ENCODE peak calls at places on chromosomes 5 and 9, in ten cellular contexts. T is CD8-positive, alpha-beta memory T cell; B is CD4-positive, alpha-beta T cell; F is AG04450; Z is hepatocyte; P is Peyer's patch; X is cardiac muscle cell; N is right lobe of liver; I is coronary artery; S is tibial artery. J is an unnamed sample.

GRCh38 chr9:111527347-111527746 is 2.4 kb downstream of the ZNF483 start:
- DNase-seq in T (no peak), B (no peak), F (no peak), Z (no peak), P (no peak), X (no peak), N (no peak), I (no peak), S (no peak), J (no peak)

GRCh38 chr9:32579706-32580331 is 6.9 kb upstream of the NDUFB6 start:
- DNase-seq in T (peak), B (peak), F (peak), Z (peak), P (peak), X (peak), N (peak), I (no peak), S (peak), J (peak)

GRCh38 chr5:116572375-116573278 is 2.0 kb downstream of the SEMA6A start:
- DNase-seq in T (no peak), B (no peak), F (no peak), Z (peak), P (peak), X (peak), N (peak), I (no peak), S (peak), J (no peak)

GRCh38 chr5:66469684-66470083 is 126.5 kb upstream of the MAST4 start:
- DNase-seq in T (no peak), B (no peak), F (no peak), Z (no peak), P (no peak), X (no peak), N (no peak), I (no peak), S (no peak), J (no peak)

GRCh38 chr9:127903557-127904475 is 4.4 kb upstream of the ST6GALNAC6 start:
- DNase-seq in T (peak), B (peak), F (no peak), Z (peak), P (peak), X (peak), N (peak), I (peak), S (peak), J (no peak)

GRCh38 chr5:151082274-151082902 is 1.6 kb upstream of the TNIP1 start:
- DNase-seq in T (no peak), B (no peak), F (no peak), Z (peak), P (peak), X (peak), N (no peak), I (no peak), S (no peak), J (no peak)

GRCh38 chr9:15104826-15105420 is 194.7 kb upstream of the FREM1 start:
- DNase-seq in T (peak), B (peak), F (peak), Z (peak), P (peak), X (peak), N (no peak), I (no peak), S (no peak), J (no peak)

GRCh38 chr9:117763314-117763713 is 59.1 kb downstream of the TLR4 start:
- DNase-seq in T (no peak), B (no peak), F (no peak), Z (no peak), P (no peak), X (no peak), N (no peak), I (no peak), S (no peak), J (no peak)

GRCh38 chr5:39716532-39716971 is 291.8 kb upstream of the DAB2 start:
- DNase-seq in T (peak), B (peak), F (no peak), Z (peak), P (peak), X (peak), N (peak), I (no peak), S (peak), J (no peak)

GRCh38 chr5:98880151-98880550 is 48.7 kb downstream of the CHD1 start:
- DNase-seq in T (no peak), B (no peak), F (no peak), Z (peak), P (no peak), X (no peak), N (no peak), I (no peak), S (no peak), J (no peak)

GRCh38 chr9:42852133-42852532 is 668.7 kb downstream of the SPATA31A6 start:
- DNase-seq in T (no peak), B (no peak), F (no peak), Z (peak), P (no peak), X (peak), N (peak), I (no peak), S (no peak), J (peak)

GRCh38 chr9:108691614-108692013 is 164.2 kb downstream of the ACTL7B start:
- DNase-seq in T (no peak), B (no peak), F (no peak), Z (peak), P (peak), X (no peak), N (no peak), I (peak), S (no peak), J (no peak)

GRCh38 chr5:31811210-31811609 is 172.3 kb downstream of the PDZD2 start:
- DNase-seq in T (no peak), B (no peak), F (peak), Z (no peak), P (no peak), X (no peak), N (no peak), I (no peak), S (no peak), J (no peak)

GRCh38 chr5:88785396-88786216 is 97.4 kb downstream of the MEF2C start:
- DNase-seq in T (no peak), B (no peak), F (peak), Z (peak), P (no peak), X (peak), N (no peak), I (no peak), S (no peak), J (no peak)

GRCh38 chr9:134190232-134191121 is 26.1 kb upstream of the RNU6ATAC start:
- DNase-seq in T (no peak), B (no peak), F (no peak), Z (no peak), P (peak), X (no peak), N (peak), I (no peak), S (peak), J (peak)

GRCh38 chr5:111158105-111158744 is 66.0 kb upstream of the CAMK4 start:
- DNase-seq in T (peak), B (peak), F (peak), Z (peak), P (peak), X (peak), N (peak), I (no peak), S (peak), J (peak)

GRCh38 chr9:84207443-84208032 is 133.0 kb downstream of the SLC28A3 start:
- DNase-seq in T (no peak), B (no peak), F (no peak), Z (no peak), P (no peak), X (no peak), N (no peak), I (no peak), S (no peak), J (no peak)

GRCh38 chr5:146815423-146815822 is 63.1 kb downstream of the PPP2R2B start:
- DNase-seq in T (no peak), B (no peak), F (no peak), Z (no peak), P (no peak), X (no peak), N (no peak), I (no peak), S (no peak), J (no peak)

GRCh38 chr5:147576646-147577535 is 67.0 kb upstream of the DPYSL3 start:
- DNase-seq in T (no peak), B (no peak), F (no peak), Z (peak), P (peak), X (peak), N (peak), I (no peak), S (peak), J (peak)

GRCh38 chr5:132592521-132592920 is 35.7 kb downstream of the RAD50 start:
- DNase-seq in T (no peak), B (no peak), F (no peak), Z (no peak), P (no peak), X (no peak), N (no peak), I (no peak), S (no peak), J (no peak)

GRCh38 chr9:104900871-104901270 is 27.1 kb downstream of the ABCA1 start:
- DNase-seq in T (no peak), B (no peak), F (no peak), Z (no peak), P (no peak), X (no peak), N (no peak), I (no peak), S (no peak), J (no peak)

GRCh38 chr9:134130503-134131375 is 5.1 kb upstream of the WDR5 start:
- DNase-seq in T (no peak), B (no peak), F (no peak), Z (peak), P (no peak), X (peak), N (peak), I (peak), S (peak), J (no peak)

GRCh38 chr9:109600142-109600541 is 102.0 kb upstream of the PTPN3 start:
- DNase-seq in T (no peak), B (no peak), F (peak), Z (peak), P (no peak), X (no peak), N (no peak), I (no peak), S (no peak), J (no peak)

GRCh38 chr9:76676857-76677256 is 87.4 kb upstream of the PCA3 start:
- DNase-seq in T (no peak), B (no peak), F (no peak), Z (no peak), P (no peak), X (no peak), N (no peak), I (no peak), S (no peak), J (no peak)

GRCh38 chr5:132057498-132058255 is 2.8 kb upstream of the IL3 start:
- DNase-seq in T (no peak), B (no peak), F (no peak), Z (no peak), P (no peak), X (no peak), N (peak), I (no peak), S (no peak), J (no peak)

GRCh38 chr5:135027318-135027698 is 6.7 kb downstream of the PITX1 start:
- DNase-seq in T (no peak), B (no peak), F (no peak), Z (no peak), P (no peak), X (no peak), N (peak), I (no peak), S (no peak), J (no peak)

GRCh38 chr5:174610968-174611367 is 113.4 kb upstream of the MSX2 start:
- DNase-seq in T (no peak), B (no peak), F (peak), Z (peak), P (peak), X (no peak), N (no peak), I (no peak), S (peak), J (no peak)

GRCh38 chr5:129459485-129460120 is 495 bp upstream of the ADAMTS19 start:
- DNase-seq in T (no peak), B (no peak), F (no peak), Z (peak), P (no peak), X (peak), N (peak), I (no peak), S (no peak), J (peak)

GRCh38 chr9:93682155-93682968 is 106.0 kb downstream of the PHF2 start:
- DNase-seq in T (no peak), B (peak), F (no peak), Z (peak), P (peak), X (peak), N (peak), I (peak), S (peak), J (peak)

GRCh38 chr9:111730937-111731567 is 63.7 kb downstream of the SHOC1 start:
- DNase-seq in T (no peak), B (no peak), F (no peak), Z (peak), P (no peak), X (peak), N (no peak), I (no peak), S (no peak), J (no peak)

GRCh38 chr9:94199776-94200175 is 59.3 kb upstream of the ZNF169 start:
- DNase-seq in T (no peak), B (no peak), F (no peak), Z (no peak), P (no peak), X (no peak), N (no peak), I (no peak), S (no peak), J (no peak)

GRCh38 chr9:110187126-110187525 is 20.8 kb downstream of the C9orf152 start:
- DNase-seq in T (no peak), B (no peak), F (no peak), Z (no peak), P (no peak), X (no peak), N (no peak), I (no peak), S (no peak), J (no peak)

GRCh38 chr5:95935553-95936100 is 26.0 kb downstream of the ELL2 start:
- DNase-seq in T (no peak), B (no peak), F (no peak), Z (no peak), P (no peak), X (no peak), N (no peak), I (no peak), S (no peak), J (no peak)

GRCh38 chr9:36080519-36080918 is 43.8 kb downstream of the RECK start:
- DNase-seq in T (no peak), B (no peak), F (no peak), Z (no peak), P (no peak), X (no peak), N (no peak), I (no peak), S (no peak), J (no peak)

GRCh38 chr5:10286552-10287227 is 21.0 kb downstream of the CMBL start:
- DNase-seq in T (no peak), B (no peak), F (no peak), Z (no peak), P (peak), X (no peak), N (no peak), I (no peak), S (no peak), J (peak)

GRCh38 chr5:84086517-84086916 is 298.2 kb downstream of the EDIL3 start:
- DNase-seq in T (no peak), B (no peak), F (no peak), Z (no peak), P (no peak), X (no peak), N (no peak), I (no peak), S (no peak), J (no peak)

DNA sequence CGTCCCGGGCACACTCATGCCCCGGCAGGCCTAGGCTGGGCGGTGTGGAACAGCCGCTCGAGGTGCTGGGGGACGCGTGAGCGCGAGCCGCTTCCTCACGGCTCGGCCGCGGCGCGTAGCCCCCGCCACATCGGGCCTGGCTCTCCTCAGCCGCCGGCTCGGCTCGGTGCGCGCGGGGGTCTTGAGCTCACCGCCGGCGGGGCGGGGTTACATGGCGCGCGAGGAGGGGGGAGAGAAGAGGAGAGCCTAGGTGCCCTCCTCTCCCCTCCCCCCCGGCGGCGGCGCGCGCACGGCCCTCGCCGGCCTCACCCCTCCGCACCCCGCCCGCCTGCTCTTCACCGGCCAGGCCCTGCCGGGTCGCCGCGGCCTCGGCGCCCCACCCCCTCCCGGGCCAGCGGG is 7.7 kb downstream of the RANBP6 start:
- DNase-seq in T (peak), B (peak), F (no peak), Z (peak), P (peak), X (peak), N (peak), I (peak), S (peak), J (peak)
- H3K27ac ChIP-seq in T (peak), B (peak), F (no peak), Z (peak), P (peak), X (peak), N (peak), I (peak), S (peak), J (peak)

GRCh38 chr9:69158471-69158870 is 15.6 kb upstream of the TJP2 start:
- DNase-seq in T (no peak), B (no peak), F (no peak), Z (no peak), P (no peak), X (no peak), N (no peak), I (no peak), S (no peak), J (no peak)

GRCh38 chr9:69155341-69156030 is 18.6 kb upstream of the TJP2 start:
- DNase-seq in T (no peak), B (no peak), F (no peak), Z (no peak), P (no peak), X (no peak), N (no peak), I (no peak), S (no peak), J (no peak)

GRCh38 chr9:69153707-69154521 is 20.2 kb upstream of the TJP2 start:
- DNase-seq in T (no peak), B (no peak), F (no peak), Z (no peak), P (no peak), X (no peak), N (peak), I (no peak), S (no peak), J (no peak)

GRCh38 chr9:69157751-69158466 is 16.2 kb upstream of the TJP2 start:
- DNase-seq in T (no peak), B (no peak), F (peak), Z (no peak), P (no peak), X (no peak), N (no peak), I (no peak), S (no peak), J (no peak)
- H3K27ac ChIP-seq in T (no peak), B (no peak), F (peak), Z (no peak), P (no peak), X (no peak), N (no peak), I (no peak), S (no peak), J (no peak)

GRCh38 chr5:169637085-169637855 is at the start of gene DOCK2:
- DNase-seq in T (peak), B (peak), F (no peak), Z (no peak), P (peak), X (no peak), N (peak), I (no peak), S (peak), J (peak)
- H3K27ac ChIP-seq in T (peak), B (peak), F (no peak), Z (no peak), P (peak), X (no peak), N (no peak), I (no peak), S (no peak), J (no peak)

GRCh38 chr5:91128604-91129003 is 254.5 kb downstream of the ARRDC3 start:
- DNase-seq in T (no peak), B (no peak), F (no peak), Z (no peak), P (no peak), X (no peak), N (no peak), I (no peak), S (no peak), J (no peak)

GRCh38 chr5:91127682-91128081 is 255.4 kb downstream of the ARRDC3 start:
- DNase-seq in T (no peak), B (no peak), F (no peak), Z (no peak), P (no peak), X (no peak), N (no peak), I (no peak), S (no peak), J (no peak)

GRCh38 chr5:91126448-91126847 is 256.7 kb downstream of the ARRDC3 start:
- DNase-seq in T (no peak), B (no peak), F (peak), Z (peak), P (no peak), X (no peak), N (no peak), I (no peak), S (no peak), J (no peak)

GRCh38 chr5:91125916-91126315 is 257.2 kb downstream of the ARRDC3 start:
- DNase-seq in T (no peak), B (no peak), F (no peak), Z (no peak), P (no peak), X (no peak), N (no peak), I (no peak), S (no peak), J (no peak)

DNA sequence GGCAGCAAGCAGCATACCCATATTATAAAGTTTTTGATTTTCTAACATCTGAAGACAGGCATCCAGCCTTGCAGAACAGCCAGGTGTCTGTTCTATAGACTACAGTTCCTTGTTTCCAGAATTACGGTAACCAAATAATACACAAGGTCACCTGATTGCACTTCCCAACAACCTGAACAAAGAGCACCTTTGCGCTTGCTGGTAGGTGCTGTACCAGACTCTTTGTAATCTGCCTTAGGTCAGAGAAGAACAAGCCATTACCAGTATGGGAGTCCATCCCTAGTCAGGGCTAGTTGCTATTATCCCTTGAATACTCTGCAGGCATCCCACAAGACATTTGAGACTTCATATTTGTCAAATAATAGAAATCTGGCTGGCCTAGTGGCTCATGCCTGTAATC is 256.2 kb downstream of the ARRDC3 start:
- DNase-seq in T (no peak), B (no peak), F (no peak), Z (no peak), P (no peak), X (no peak), N (no peak), I (no peak), S (no peak), J (no peak)
- H3K27ac ChIP-seq in T (no peak), B (no peak), F (peak), Z (peak), P (peak), X (no peak), N (no peak), I (peak), S (peak), J (peak)

DNA sequence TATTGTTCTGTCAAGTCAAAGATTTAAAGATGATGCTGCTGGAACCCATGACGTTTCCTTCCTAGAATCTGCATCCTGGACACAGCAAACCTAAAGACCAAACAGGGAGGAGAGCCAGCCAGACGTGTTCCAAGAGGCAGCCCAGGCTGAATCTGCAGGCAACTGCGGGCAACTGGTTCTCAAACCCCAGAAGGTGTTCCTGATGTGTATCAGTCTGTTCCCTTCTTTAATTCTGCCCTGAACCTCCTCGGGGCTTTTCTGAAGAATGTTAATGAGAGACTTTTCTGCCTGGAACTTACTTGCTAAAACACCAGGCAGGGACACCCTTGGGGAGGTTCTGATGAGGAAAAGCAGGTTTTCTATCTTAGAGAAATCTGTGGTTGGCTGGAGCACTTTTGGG is 132.8 kb upstream of the RETREG1 start:
- DNase-seq in T (no peak), B (no peak), F (no peak), Z (no peak), P (no peak), X (no peak), N (no peak), I (no peak), S (no peak), J (no peak)
- H3K27ac ChIP-seq in T (no peak), B (no peak), F (no peak), Z (no peak), P (no peak), X (no peak), N (no peak), I (no peak), S (no peak), J (no peak)

GRCh38 chr5:143145388-143145787 is 258.1 kb downstream of the NR3C1 start:
- DNase-seq in T (no peak), B (no peak), F (no peak), Z (no peak), P (no peak), X (no peak), N (no peak), I (no peak), S (no peak), J (no peak)
- H3K27ac ChIP-seq in T (no peak), B (no peak), F (no peak), Z (peak), P (no peak), X (no peak), N (no peak), I (peak), S (peak), J (peak)